ENCODE peak calls at places on chromosomes 12 and 14, in six cellular contexts. One of them, this sample, is unnamed. For H3K36me3, the result is how much of the 10 kb centered on the place peaks cover.

GRCh38 chr12:121334513-121335343 is 17.5 kb downstream of the ANAPC5 start:
- DNase-seq in kidney epithelial cell: peak
- DNase-seq in K562: peak
- DNase-seq in HepG2: peak
- DNase-seq in pancreas: no peak
- DNase-seq in bronchial epithelial cell: peak
- DNase-seq in this sample: no peak

GRCh38 chr12:131189781-131190180 is 236.1 kb downstream of the ADGRD1 start:
- DNase-seq in kidney epithelial cell: no peak
- DNase-seq in K562: no peak
- DNase-seq in HepG2: no peak
- DNase-seq in pancreas: no peak
- DNase-seq in bronchial epithelial cell: no peak
- DNase-seq in this sample: no peak

GRCh38 chr12:57214398-57214781 is 2.2 kb upstream of the NXPH4 start:
- DNase-seq in kidney epithelial cell: no peak
- DNase-seq in K562: peak
- DNase-seq in HepG2: peak
- DNase-seq in pancreas: peak
- DNase-seq in bronchial epithelial cell: peak
- DNase-seq in this sample: peak

GRCh38 chr12:58818546-58818945 is 101.8 kb downstream of the LRIG3 start:
- DNase-seq in kidney epithelial cell: no peak
- DNase-seq in K562: no peak
- DNase-seq in HepG2: no peak
- DNase-seq in pancreas: no peak
- DNase-seq in bronchial epithelial cell: peak
- DNase-seq in this sample: no peak

GRCh38 chr14:72500234-72500838 is 393.6 kb downstream of the DPF3 start:
- DNase-seq in kidney epithelial cell: no peak
- DNase-seq in K562: no peak
- DNase-seq in HepG2: no peak
- DNase-seq in pancreas: no peak
- DNase-seq in bronchial epithelial cell: no peak
- DNase-seq in this sample: no peak

GRCh38 chr12:38411426-38411825 is 94.9 kb downstream of the ALG10B start:
- DNase-seq in kidney epithelial cell: no peak
- DNase-seq in K562: no peak
- DNase-seq in HepG2: no peak
- DNase-seq in pancreas: no peak
- DNase-seq in bronchial epithelial cell: no peak
- DNase-seq in this sample: no peak

GRCh38 chr12:23704992-23705943 is 244.2 kb downstream of the SOX5 start:
- DNase-seq in kidney epithelial cell: no peak
- DNase-seq in K562: no peak
- DNase-seq in HepG2: no peak
- DNase-seq in pancreas: no peak
- DNase-seq in bronchial epithelial cell: no peak
- DNase-seq in this sample: no peak

GRCh38 chr12:54431911-54432814 is 13.1 kb upstream of the ITGA5 start:
- DNase-seq in kidney epithelial cell: peak
- DNase-seq in K562: peak
- DNase-seq in HepG2: no peak
- DNase-seq in pancreas: peak
- DNase-seq in bronchial epithelial cell: peak
- DNase-seq in this sample: peak

GRCh38 chr12:94244165-94245133 is 96.1 kb downstream of the PLXNC1 start:
- DNase-seq in kidney epithelial cell: no peak
- DNase-seq in K562: no peak
- DNase-seq in HepG2: no peak
- DNase-seq in pancreas: no peak
- DNase-seq in bronchial epithelial cell: no peak
- DNase-seq in this sample: no peak

GRCh38 chr12:968561-968960 is 19.1 kb upstream of the RAD52 start:
- DNase-seq in kidney epithelial cell: no peak
- DNase-seq in K562: no peak
- DNase-seq in HepG2: no peak
- DNase-seq in pancreas: no peak
- DNase-seq in bronchial epithelial cell: no peak
- DNase-seq in this sample: no peak

GRCh38 chr12:128820723-128821432 is 2.9 kb downstream of the SLC15A4 start:
- DNase-seq in kidney epithelial cell: no peak
- DNase-seq in K562: no peak
- DNase-seq in HepG2: no peak
- DNase-seq in pancreas: no peak
- DNase-seq in bronchial epithelial cell: no peak
- DNase-seq in this sample: peak

GRCh38 chr14:57209561-57209960 is 59.1 kb downstream of the EXOC5 start:
- DNase-seq in kidney epithelial cell: peak
- DNase-seq in K562: no peak
- DNase-seq in HepG2: no peak
- DNase-seq in pancreas: no peak
- DNase-seq in bronchial epithelial cell: no peak
- DNase-seq in this sample: no peak

GRCh38 chr12:119668315-119668651 is 350 bp downstream of the PRKAB1 start:
- DNase-seq in kidney epithelial cell: no peak
- DNase-seq in K562: no peak
- DNase-seq in HepG2: no peak
- DNase-seq in pancreas: no peak
- DNase-seq in bronchial epithelial cell: peak
- DNase-seq in this sample: no peak

GRCh38 chr12:119673634-119674033 is 5.7 kb downstream of the PRKAB1 start:
- DNase-seq in kidney epithelial cell: no peak
- DNase-seq in K562: no peak
- DNase-seq in HepG2: no peak
- DNase-seq in pancreas: no peak
- DNase-seq in bronchial epithelial cell: peak
- DNase-seq in this sample: peak

GRCh38 chr12:119672194-119672593 is 4.3 kb downstream of the PRKAB1 start:
- DNase-seq in kidney epithelial cell: no peak
- DNase-seq in K562: peak
- DNase-seq in HepG2: no peak
- DNase-seq in pancreas: no peak
- DNase-seq in bronchial epithelial cell: no peak
- DNase-seq in this sample: no peak

GRCh38 chr12:119669744-119670472 is 2.0 kb downstream of the PRKAB1 start:
- DNase-seq in kidney epithelial cell: peak
- DNase-seq in K562: no peak
- DNase-seq in HepG2: peak
- DNase-seq in pancreas: peak
- DNase-seq in bronchial epithelial cell: peak
- DNase-seq in this sample: no peak

DNA sequence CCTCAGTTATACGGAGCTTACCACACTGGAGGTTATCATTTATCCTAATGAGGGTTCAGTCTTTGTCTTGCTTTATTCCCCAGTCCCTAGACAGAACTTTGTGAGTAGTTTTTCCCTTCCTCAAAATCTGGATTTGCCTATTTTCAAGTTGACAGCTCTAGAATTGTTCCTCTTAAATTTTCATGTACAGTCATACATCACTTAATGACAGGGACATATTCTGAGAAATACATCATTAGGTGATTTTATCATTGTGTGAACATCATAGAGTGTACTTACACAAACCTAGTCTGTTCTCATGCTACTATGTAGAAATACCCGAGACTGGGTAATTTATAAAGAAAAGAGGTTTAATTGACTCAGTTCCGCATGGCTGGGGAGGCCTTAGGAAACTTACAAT is 3.1 kb downstream of the PRKAB1 start:
- DNase-seq in kidney epithelial cell: no peak
- DNase-seq in K562: no peak
- DNase-seq in HepG2: no peak
- DNase-seq in pancreas: no peak
- DNase-seq in bronchial epithelial cell: no peak
- DNase-seq in this sample: no peak
- H3K36me3 ChIP-seq in kidney epithelial cell: under half
- H3K36me3 ChIP-seq in K562: half or more
- H3K36me3 ChIP-seq in HepG2: half or more
- H3K36me3 ChIP-seq in pancreas: under half
- H3K36me3 ChIP-seq in bronchial epithelial cell: under half
- H3K36me3 ChIP-seq in this sample: half or more

DNA sequence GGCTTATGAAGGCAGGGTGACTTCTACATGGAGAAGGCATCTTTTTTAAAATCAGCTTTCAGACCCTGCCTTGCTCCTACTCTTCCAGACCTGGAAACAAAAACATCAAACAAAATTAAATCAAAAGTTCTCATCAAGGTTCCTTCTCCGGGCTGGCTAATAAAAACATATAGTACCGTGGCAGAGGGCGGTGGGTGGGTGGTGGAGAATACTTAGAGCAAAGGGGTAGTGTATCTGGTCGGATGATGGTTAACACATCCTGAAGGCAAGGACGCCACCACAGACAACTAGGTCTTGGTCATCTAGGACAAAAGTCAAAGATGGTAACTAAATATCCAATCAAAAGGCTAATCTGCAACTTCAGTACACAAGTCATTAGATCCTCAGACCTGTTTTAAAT is 1.8 kb downstream of the DAD1 start:
- DNase-seq in kidney epithelial cell: no peak
- DNase-seq in K562: no peak
- DNase-seq in HepG2: no peak
- DNase-seq in pancreas: no peak
- DNase-seq in bronchial epithelial cell: no peak
- DNase-seq in this sample: no peak
- TF ChIP-seq CTCF in kidney epithelial cell: no peak
- TF ChIP-seq CTCF in K562: no peak
- TF ChIP-seq CTCF in HepG2: no peak
- TF ChIP-seq CTCF in pancreas: no peak
- TF ChIP-seq CTCF in bronchial epithelial cell: no peak
- TF ChIP-seq CTCF in this sample: no peak

GRCh38 chr14:49607583-49607982 is 8.8 kb downstream of the LRR1 start:
- DNase-seq in kidney epithelial cell: no peak
- DNase-seq in K562: no peak
- DNase-seq in HepG2: no peak
- DNase-seq in pancreas: no peak
- DNase-seq in bronchial epithelial cell: no peak
- DNase-seq in this sample: no peak
- H3K36me3 ChIP-seq in kidney epithelial cell: under half
- H3K36me3 ChIP-seq in K562: under half
- H3K36me3 ChIP-seq in HepG2: under half
- H3K36me3 ChIP-seq in pancreas: under half
- H3K36me3 ChIP-seq in bronchial epithelial cell: under half
- H3K36me3 ChIP-seq in this sample: under half

DNA sequence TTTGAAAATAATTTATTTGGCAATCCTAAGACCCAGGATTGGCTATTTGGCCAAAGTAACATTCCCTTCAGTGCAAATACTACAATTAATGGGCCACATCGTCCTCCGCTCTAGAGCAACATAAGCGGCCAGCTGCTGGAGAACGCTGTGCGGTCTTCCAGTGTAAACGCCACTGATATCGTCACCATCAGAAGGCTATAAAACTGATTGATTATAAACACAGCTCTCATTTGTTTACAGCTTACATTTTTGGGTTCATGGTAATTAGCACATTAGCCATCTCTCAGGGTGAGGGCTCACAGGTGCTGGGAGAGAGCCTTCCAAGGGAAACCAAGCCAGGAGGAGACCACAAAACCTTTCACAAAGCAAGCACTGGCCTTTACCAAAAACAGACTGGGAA is 130.2 kb upstream of the BMP4 start:
- DNase-seq in kidney epithelial cell: no peak
- DNase-seq in K562: no peak
- DNase-seq in HepG2: no peak
- DNase-seq in pancreas: no peak
- DNase-seq in bronchial epithelial cell: no peak
- DNase-seq in this sample: no peak
- TF ChIP-seq CTCF in kidney epithelial cell: no peak
- TF ChIP-seq CTCF in K562: no peak
- TF ChIP-seq CTCF in HepG2: no peak
- TF ChIP-seq CTCF in pancreas: no peak
- TF ChIP-seq CTCF in bronchial epithelial cell: no peak
- TF ChIP-seq CTCF in this sample: no peak

GRCh38 chr12:51242150-51242549 is 3.5 kb downstream of the DAZAP2 start:
- DNase-seq in kidney epithelial cell: no peak
- DNase-seq in K562: no peak
- DNase-seq in HepG2: no peak
- DNase-seq in pancreas: no peak
- DNase-seq in bronchial epithelial cell: no peak
- DNase-seq in this sample: peak
- H3K36me3 ChIP-seq in kidney epithelial cell: under half
- H3K36me3 ChIP-seq in K562: half or more
- H3K36me3 ChIP-seq in HepG2: under half
- H3K36me3 ChIP-seq in pancreas: under half
- H3K36me3 ChIP-seq in bronchial epithelial cell: under half
- H3K36me3 ChIP-seq in this sample: under half

GRCh38 chr14:33545696-33546095 is 405.2 kb downstream of the EGLN3 start:
- DNase-seq in kidney epithelial cell: no peak
- DNase-seq in K562: no peak
- DNase-seq in HepG2: no peak
- DNase-seq in pancreas: no peak
- DNase-seq in bronchial epithelial cell: peak
- DNase-seq in this sample: no peak
- TF ChIP-seq CTCF in kidney epithelial cell: no peak
- TF ChIP-seq CTCF in K562: no peak
- TF ChIP-seq CTCF in HepG2: no peak
- TF ChIP-seq CTCF in pancreas: no peak
- TF ChIP-seq CTCF in bronchial epithelial cell: no peak
- TF ChIP-seq CTCF in this sample: no peak

GRCh38 chr14:64092338-64092737 is 201.8 kb downstream of the ESR2 start:
- DNase-seq in kidney epithelial cell: no peak
- DNase-seq in K562: no peak
- DNase-seq in HepG2: no peak
- DNase-seq in pancreas: no peak
- DNase-seq in bronchial epithelial cell: no peak
- DNase-seq in this sample: no peak

GRCh38 chr14:64098120-64098519 is 196.1 kb downstream of the ESR2 start:
- DNase-seq in kidney epithelial cell: no peak
- DNase-seq in K562: no peak
- DNase-seq in HepG2: no peak
- DNase-seq in pancreas: no peak
- DNase-seq in bronchial epithelial cell: no peak
- DNase-seq in this sample: no peak

GRCh38 chr14:64091217-64091616 is 203.0 kb downstream of the ESR2 start:
- DNase-seq in kidney epithelial cell: no peak
- DNase-seq in K562: no peak
- DNase-seq in HepG2: no peak
- DNase-seq in pancreas: no peak
- DNase-seq in bronchial epithelial cell: no peak
- DNase-seq in this sample: no peak

GRCh38 chr14:64092940-64093339 is 201.2 kb downstream of the ESR2 start:
- DNase-seq in kidney epithelial cell: no peak
- DNase-seq in K562: no peak
- DNase-seq in HepG2: no peak
- DNase-seq in pancreas: no peak
- DNase-seq in bronchial epithelial cell: peak
- DNase-seq in this sample: no peak

GRCh38 chr14:64095620-64096019 is 198.6 kb downstream of the ESR2 start:
- DNase-seq in kidney epithelial cell: no peak
- DNase-seq in K562: no peak
- DNase-seq in HepG2: no peak
- DNase-seq in pancreas: no peak
- DNase-seq in bronchial epithelial cell: peak
- DNase-seq in this sample: no peak
- H3K36me3 ChIP-seq in kidney epithelial cell: under half
- H3K36me3 ChIP-seq in K562: under half
- H3K36me3 ChIP-seq in HepG2: under half
- H3K36me3 ChIP-seq in pancreas: under half
- H3K36me3 ChIP-seq in bronchial epithelial cell: under half
- H3K36me3 ChIP-seq in this sample: half or more

DNA sequence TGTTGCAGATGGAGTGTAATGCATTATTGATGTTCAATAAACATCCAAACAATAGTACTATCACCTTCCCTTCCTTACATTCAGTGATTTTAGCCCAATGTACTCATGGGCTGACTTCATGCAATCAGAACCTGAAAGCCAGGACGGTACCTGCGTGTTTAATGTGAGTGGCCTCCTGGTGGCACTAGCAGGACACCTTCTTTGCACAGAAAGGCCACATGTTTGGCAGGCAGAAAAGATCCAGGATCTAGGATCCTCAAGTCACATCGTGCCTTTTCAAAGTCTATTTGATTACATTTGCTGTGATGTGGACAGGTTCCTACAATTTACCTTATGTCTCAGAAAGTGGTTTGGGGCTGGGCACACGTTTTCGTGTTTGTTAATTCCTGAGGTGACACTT is 82.9 kb downstream of the NEDD1 start:
- DNase-seq in kidney epithelial cell: no peak
- DNase-seq in K562: peak
- DNase-seq in HepG2: peak
- DNase-seq in pancreas: no peak
- DNase-seq in bronchial epithelial cell: peak
- DNase-seq in this sample: no peak
- TF ChIP-seq CTCF in kidney epithelial cell: peak
- TF ChIP-seq CTCF in K562: peak
- TF ChIP-seq CTCF in HepG2: peak
- TF ChIP-seq CTCF in pancreas: no peak
- TF ChIP-seq CTCF in bronchial epithelial cell: peak
- TF ChIP-seq CTCF in this sample: no peak

This sample was measured in left ventricle myocardium inferior.